ENCODE peak calls at places on chromosome 19, in four cellular contexts. Q is MCF 10A; C is endothelial cell; Y is activated CD4-positive, alpha-beta T cell treated with anti-CD3 and anti-CD28 coated beads, Interleukin-2, amount 50 U/mL, for 24 hours. F is an unnamed sample.
A peak's percentile ranks its signal among the peaks of the same experiment; 100 is the strongest.

GRCh38 chr19:1220452-1221037 is 15.0 kb downstream of the STK11 start:
- DNase-seq in C (no peak), Q (no peak), Y (no peak), F (no peak)

GRCh38 chr19:18291590-18292459 is 10.4 kb upstream of the JUND start:
- DNase-seq in C (peak; percentile 64), Q (peak; percentile 70), Y (peak; percentile 74), F (peak; percentile 54)

GRCh38 chr19:15551183-15552004 is 43.1 kb downstream of the CYP4F22 start:
- DNase-seq in C (no peak), Y (peak; percentile 50), Q (no peak), F (peak; percentile 63)

GRCh38 chr19:48405850-48406249 is 12.4 kb downstream of the GRIN2D start:
- DNase-seq in Q (no peak), Y (no peak), C (no peak), F (no peak)

GRCh38 chr19:48481846-48482639 is 12.9 kb downstream of the CYTH2 start:
- DNase-seq in C (no peak), Q (peak; percentile 38), Y (no peak), F (no peak)

GRCh38 chr19:2432131-2432848 is 4.9 kb upstream of the TIMM13 start:
- DNase-seq in Y (no peak), Q (no peak), C (no peak), F (no peak)

GRCh38 chr19:18606281-18607221 is at the start of gene CRLF1:
- DNase-seq in C (no peak), Y (no peak), Q (no peak), F (no peak)

GRCh38 chr19:18712981-18713380 is 29.5 kb downstream of the CRTC1 start:
- DNase-seq in C (no peak), Q (no peak), Y (no peak), F (no peak)

GRCh38 chr19:6772028-6772865 is at the start of gene VAV1:
- DNase-seq in Y (peak; percentile 70), Q (no peak), C (no peak), F (no peak)

GRCh38 chr19:7349961-7350711 is 1.4 kb downstream of the ARHGEF18 start:
- DNase-seq in C (no peak), Y (no peak), Q (no peak), F (no peak)

GRCh38 chr19:4737955-4738580 is 14.4 kb upstream of the DPP9 start:
- DNase-seq in Y (no peak), C (no peak), Q (no peak), F (no peak)

GRCh38 chr19:801861-802496 is 4.7 kb downstream of the PTBP1 start:
- DNase-seq in C (no peak), Q (no peak), Y (no peak), F (no peak)

GRCh38 chr19:35332817-35333216 is 3.8 kb downstream of the CD22 start:
- DNase-seq in Q (no peak), Y (no peak), C (no peak), F (no peak)

GRCh38 chr19:2428027-2428690 is 773 bp upstream of the TIMM13 start:
- DNase-seq in Q (no peak), C (peak; percentile 34), Y (no peak), F (no peak)

GRCh38 chr19:17121736-17122293 is 46.2 kb downstream of the MYO9B start:
- DNase-seq in Q (no peak), C (no peak), Y (no peak), F (no peak)

GRCh38 chr19:30870861-30871260 is 478.4 kb downstream of the TSHZ3 start:
- DNase-seq in Q (no peak), C (no peak), Y (no peak), F (peak; percentile 3)

GRCh38 chr19:34278783-34279182 is 24.4 kb downstream of the GARRE1 start:
- DNase-seq in Q (no peak), C (no peak), Y (no peak), F (no peak)

GRCh38 chr19:5719274-5719960 is 529 bp downstream of the LONP1 start:
- DNase-seq in C (no peak), Y (no peak), Q (peak; percentile 65), F (peak; percentile 29)

F was measured in RWPE1.